ENCODE peak calls at places on chromosomes 12 and 14, in six cellular contexts. M, L, W, E, R and J are unnamed samples.

GRCh38 chr12:69751476-69751875 is 12.8 kb downstream of the RAB3IP start:
- DNase-seq in E (no peak), R (no peak), L (no peak), W (no peak), M (no peak), J (no peak)

GRCh38 chr12:63897931-63898330 is 53.4 kb downstream of the SRGAP1 start:
- DNase-seq in E (no peak), L (no peak), W (no peak), M (no peak), R (peak; percentile 72), J (no peak)

GRCh38 chr12:54680374-54680773 is 32.2 kb upstream of the DCD start:
- DNase-seq in R (peak; percentile 17), L (no peak), M (peak; percentile 49), E (no peak), W (no peak), J (no peak)

GRCh38 chr14:74978416-74978947 is 23.1 kb upstream of the PGF start:
- DNase-seq in W (no peak), R (no peak), L (no peak), E (no peak), M (peak; percentile 73), J (no peak)

GRCh38 chr12:112218150-112218549 is 92.8 kb downstream of the TRAFD1 start:
- DNase-seq in W (no peak), M (peak; percentile 5), E (no peak), R (peak; percentile 52), L (no peak), J (no peak)

GRCh38 chr12:40158592-40159111 is 52.8 kb upstream of the SLC2A13 start:
- DNase-seq in L (no peak), M (peak; percentile 99), E (no peak), R (peak; percentile 39), W (no peak), J (no peak)

GRCh38 chr12:45415393-45415817 is 199.5 kb downstream of the ANO6 start:
- DNase-seq in M (peak; percentile 99), R (peak; percentile 99), L (no peak), E (peak; percentile 62), W (peak; percentile 32), J (peak; percentile 99)

GRCh38 chr12:89544027-89544426 is 18.2 kb upstream of the POC1B start:
- DNase-seq in R (no peak), L (no peak), M (no peak), W (no peak), E (no peak), J (no peak)

GRCh38 chr12:116264525-116265070 is 12.9 kb downstream of the MED13L start:
- DNase-seq in M (no peak), R (no peak), W (no peak), E (no peak), L (no peak), J (no peak)

GRCh38 chr12:107200394-107200793 is 107.0 kb upstream of the CRY1 start:
- DNase-seq in L (no peak), M (peak; percentile 93), W (no peak), R (peak; percentile 47), E (no peak), J (peak; percentile 67)

GRCh38 chr12:111780615-111781014 is 13.9 kb downstream of the ALDH2 start:
- DNase-seq in E (no peak), R (no peak), L (no peak), W (no peak), M (peak; percentile 81), J (no peak)

GRCh38 chr14:37590096-37590809 is 4.8 kb downstream of the FOXA1 start:
- DNase-seq in R (no peak), L (no peak), M (peak; percentile 40), W (no peak), E (no peak), J (no peak)

GRCh38 chr14:63523735-63524408 is 19.3 kb downstream of the PPP2R5E start:
- DNase-seq in R (no peak), E (no peak), M (no peak), W (no peak), L (no peak), J (no peak)

GRCh38 chr12:14952295-14952995 is 9.0 kb downstream of the ARHGDIB start:
- DNase-seq in W (no peak), M (peak; percentile 96), E (no peak), L (no peak), R (peak; percentile 99), J (peak; percentile 96)

GRCh38 chr12:131432532-131433260 is 278.2 kb upstream of the SFSWAP start:
- DNase-seq in W (no peak), M (no peak), L (no peak), E (peak; percentile 66), R (no peak), J (no peak)

GRCh38 chr12:52380271-52380694 is 5.2 kb downstream of the KRT84 start:
- DNase-seq in M (peak; percentile 64), E (no peak), L (peak; percentile 48), W (no peak), R (peak; percentile 52), J (no peak)
- TF ChIP-seq CTCF in M (peak; percentile 77), E (peak; percentile 70), L (peak; percentile 75), W (no peak), R (peak; percentile 72), J (peak; percentile 78)

GRCh38 chr14:73786942-73787759 is 64.5 kb upstream of the PTGR2 start:
- DNase-seq in M (peak; percentile 37), R (no peak), L (peak; percentile 83), E (peak; percentile 74), W (peak; percentile 67), J (no peak)

GRCh38 chr14:73788871-73789590 is 62.6 kb upstream of the PTGR2 start:
- DNase-seq in E (no peak), M (peak; percentile 11), L (no peak), W (peak; percentile 12), R (no peak), J (no peak)

GRCh38 chr14:73787760-73788508 is 63.7 kb upstream of the PTGR2 start:
- DNase-seq in L (no peak), W (no peak), R (peak; percentile 72), E (no peak), M (peak; percentile 42), J (no peak)

GRCh38 chr14:73792476-73792875 is 59.2 kb upstream of the PTGR2 start:
- DNase-seq in W (no peak), L (peak; percentile 35), R (no peak), E (no peak), M (no peak), J (no peak)

GRCh38 chr14:73789996-73790581 is 61.5 kb upstream of the PTGR2 start:
- DNase-seq in L (no peak), E (no peak), M (peak; percentile 93), W (peak; percentile 80), R (peak; percentile 97), J (no peak)
- H3K4me3 ChIP-seq in L (no peak overlapping the region), E (no peak overlapping the region), M (no peak overlapping the region), W (no peak overlapping the region), R (no peak overlapping the region), J (no peak overlapping the region)

DNA sequence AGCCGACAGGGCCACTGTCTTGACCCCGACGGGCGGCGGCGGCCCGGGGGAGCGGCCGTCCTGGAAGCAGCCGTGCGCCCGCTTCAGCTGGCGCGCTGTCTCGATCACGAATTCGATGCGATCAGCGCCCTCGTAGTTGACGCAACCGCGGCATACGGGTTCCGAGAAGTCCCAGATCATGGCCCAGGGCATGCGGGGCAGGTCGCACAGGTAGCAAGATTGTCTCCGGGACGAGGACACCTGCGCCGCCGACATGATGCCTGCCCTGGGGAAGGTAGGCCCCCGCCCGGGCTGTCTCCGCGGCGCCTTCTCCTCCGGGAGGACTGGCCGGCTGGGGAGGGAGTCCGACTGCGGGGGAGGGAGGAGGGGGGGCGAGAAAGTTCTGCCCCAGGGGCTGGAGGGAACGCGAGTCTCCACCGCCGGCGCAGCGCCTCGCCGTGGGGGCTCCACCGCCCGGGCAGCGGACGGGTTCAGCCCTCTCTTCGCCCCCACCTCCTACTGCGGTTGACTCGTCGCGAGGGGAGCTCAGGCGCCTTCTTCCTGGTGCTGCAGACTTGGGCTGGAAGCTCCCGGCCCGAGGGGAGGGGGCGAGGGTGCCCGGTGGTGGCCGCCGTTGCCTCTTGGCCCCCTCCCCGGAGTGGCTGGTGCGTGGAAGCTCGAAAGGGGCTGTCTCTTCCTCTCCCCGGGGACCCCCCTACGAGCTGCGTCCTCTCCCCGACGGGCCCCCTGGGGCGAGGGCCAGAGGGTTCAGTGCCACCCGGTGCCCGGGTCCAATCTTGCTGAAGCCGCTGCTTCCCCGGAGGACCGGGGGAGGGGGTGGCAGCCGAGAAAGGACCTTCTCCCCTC is 747 bp downstream of the IRF2BPL start:
- DNase-seq in L (peak; percentile 66), E (peak; percentile 82), R (peak; percentile 69), W (peak; percentile 85), M (peak; percentile 53), J (no peak)
- TF ChIP-seq CTCF in L (no peak), E (peak; percentile 19), R (peak; percentile 6), W (peak; percentile 5), M (no peak), J (peak; percentile 23)

GRCh38 chr12:118374126-118374725 is 1.5 kb upstream of the TAOK3 start:
- DNase-seq in R (no peak), M (no peak), L (no peak), W (no peak), E (no peak), J (no peak)
- H3K4me3 ChIP-seq in R (no peak overlapping the region), M (no peak overlapping the region), L (no peak overlapping the region), W (no peak overlapping the region), E (no peak overlapping the region), J (peak overlapping the region; percentile 83)